ENCODE peak calls at places on chromosomes 1 and 21, in four cellular contexts. H, U, G and L are unnamed samples.

GRCh38 chr1:210364479-210364878 is 35.8 kb downstream of the HHAT start:
- DNase-seq in H (no peak), U (no peak), G (no peak), L (no peak)

GRCh38 chr1:98420376-98421097 is 241.0 kb upstream of the SNX7 start:
- DNase-seq in H (no peak), U (no peak), G (no peak), L (no peak)

GRCh38 chr1:21921100-21921875 is 15.8 kb downstream of the HSPG2 start:
- DNase-seq in H (no peak), U (peak; percentile 88), G (peak; percentile 57), L (no peak)

GRCh38 chr1:219174672-219175564 is 1.2 kb downstream of the LYPLAL1 start:
- DNase-seq in H (no peak), U (peak; percentile 49), G (peak; percentile 45), L (no peak)

GRCh38 chr1:206497363-206497762 is 10.0 kb upstream of the RASSF5 start:
- DNase-seq in H (no peak), U (no peak), G (no peak), L (no peak)

GRCh38 chr1:6459850-6460265 is 6.1 kb downstream of the TNFRSF25 start:
- DNase-seq in H (no peak), U (no peak), G (no peak), L (no peak)

GRCh38 chr1:39395357-39395831 is 96.0 kb upstream of the BMP8A start:
- DNase-seq in H (no peak), U (peak; percentile 21), G (peak; percentile 41), L (peak; percentile 64)

GRCh38 chr1:154548028-154548427 is 10.4 kb downstream of the UBE2Q1 start:
- DNase-seq in H (no peak), U (no peak), G (no peak), L (no peak)

GRCh38 chr21:46454634-46455390 is 3.9 kb upstream of the DIP2A start:
- DNase-seq in H (no peak), U (no peak), G (no peak), L (no peak)

GRCh38 chr1:183210678-183211077 is 24.6 kb downstream of the LAMC2 start:
- DNase-seq in H (no peak), U (no peak), G (no peak), L (no peak)

GRCh38 chr21:33531007-33531406 is 10.9 kb downstream of the GART start:
- DNase-seq in H (no peak), U (no peak), G (no peak), L (no peak)

GRCh38 chr21:21921410-21922232 is 923.4 kb downstream of the NCAM2 start:
- DNase-seq in H (no peak), U (no peak), G (peak; percentile 26), L (no peak)

GRCh38 chr1:87983841-87984240 is 655.2 kb downstream of the LMO4 start:
- DNase-seq in H (no peak), U (no peak), G (no peak), L (no peak)

GRCh38 chr21:41799763-41800162 is 32.9 kb upstream of the RIPK4 start:
- DNase-seq in H (no peak), U (no peak), G (no peak), L (no peak)

GRCh38 chr21:45026833-45027232 is 47.5 kb upstream of the ADARB1 start:
- DNase-seq in H (no peak), U (no peak), G (peak; percentile 48), L (no peak)

GRCh38 chr1:1943834-1944570 is 24.9 kb upstream of the TMEM52 start:
- DNase-seq in H (peak; percentile 85), U (peak; percentile 61), G (peak; percentile 74), L (peak; percentile 64)

GRCh38 chr1:156689960-156690672 is 12.9 kb upstream of the NES start:
- DNase-seq in H (no peak), U (no peak), G (no peak), L (no peak)

GRCh38 chr1:63322944-63323865 is 838 bp downstream of the FOXD3 start:
- DNase-seq in H (peak; percentile 63), U (no peak), G (peak; percentile 43), L (peak; percentile 36)

GRCh38 chr1:156390409-156391144 is 21.6 kb downstream of the RHBG start:
- DNase-seq in H (no peak), U (no peak), G (no peak), L (no peak)

GRCh38 chr1:248842781-248843331 is 4.8 kb downstream of the ZNF672 start:
- DNase-seq in H (no peak), U (no peak), G (no peak), L (no peak)

GRCh38 chr1:234844479-234845031 is 234.6 kb upstream of the IRF2BP2 start:
- DNase-seq in H (no peak), U (no peak), G (no peak), L (no peak)

GRCh38 chr1:237834048-237834447 is 56.7 kb downstream of the ZP4 start:
- DNase-seq in H (no peak), U (no peak), G (no peak), L (no peak)

GRCh38 chr1:15691434-15692032 is 7.4 kb downstream of the PLEKHM2 start:
- DNase-seq in H (no peak), U (no peak), G (no peak), L (no peak)

GRCh38 chr21:44450402-44450801 is 4.9 kb upstream of the LRRC3 start:
- DNase-seq in H (no peak), U (no peak), G (no peak), L (no peak)

GRCh38 chr1:221725683-221726330 is 16.1 kb downstream of the DUSP10 start:
- DNase-seq in H (no peak), U (no peak), G (no peak), L (no peak)

GRCh38 chr1:155967410-155968400 is 10.6 kb downstream of the ARHGEF2 start:
- DNase-seq in H (no peak), U (peak; percentile 69), G (no peak), L (no peak)

GRCh38 chr1:61864501-61864900 is 122.2 kb downstream of the PATJ start:
- DNase-seq in H (no peak), U (no peak), G (no peak), L (no peak)

GRCh38 chr1:48572632-48573258 is 100.7 kb upstream of the SPATA6 start:
- DNase-seq in H (peak; percentile 87), U (peak; percentile 38), G (peak; percentile 49), L (peak; percentile 42)

GRCh38 chr1:26322042-26322331 is 4.2 kb downstream of the CD52 start:
- DNase-seq in H (no peak), U (no peak), G (no peak), L (no peak)

GRCh38 chr1:205015241-205015640 is 27.8 kb upstream of the CNTN2 start:
- DNase-seq in H (no peak), U (no peak), G (no peak), L (no peak)

GRCh38 chr1:234621657-234622335 is 11.8 kb upstream of the IRF2BP2 start:
- DNase-seq in H (no peak), U (no peak), G (no peak), L (no peak)

GRCh38 chr1:231091853-231092301 is 51.8 kb upstream of the FAM89A start:
- DNase-seq in H (peak; percentile 69), U (peak; percentile 40), G (peak; percentile 89), L (peak; percentile 61)

GRCh38 chr1:46687910-46688509 is 16.4 kb downstream of the TEX38 start:
- DNase-seq in H (no peak), U (no peak), G (no peak), L (no peak)

GRCh38 chr1:210558302-210558701 is 229.6 kb downstream of the HHAT start:
- DNase-seq in H (no peak), U (no peak), G (peak; percentile 75), L (no peak)

GRCh38 chr21:26470361-26471115 is 102.5 kb downstream of the CYYR1 start:
- DNase-seq in H (no peak), U (no peak), G (no peak), L (no peak)
- TF ChIP-seq HMGXB4 in H (no peak), U (no peak), G (no peak), L (no peak)

DNA sequence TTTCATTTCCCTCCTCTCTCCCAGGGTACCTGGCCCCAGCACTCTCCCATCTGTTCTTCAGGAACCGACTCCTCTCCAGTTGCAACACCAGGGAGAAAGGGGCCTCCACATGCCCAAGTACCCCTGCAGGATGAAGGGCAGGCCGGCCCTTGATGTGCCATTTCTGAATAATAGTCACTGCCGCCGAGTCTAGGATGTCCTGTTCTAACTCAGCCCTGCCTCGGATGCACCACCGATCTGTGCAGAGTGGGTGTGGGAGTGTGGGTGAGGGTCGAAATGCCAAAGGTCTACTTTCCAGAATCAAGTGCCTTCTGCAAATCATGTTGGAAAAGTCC is 25.4 kb upstream of the SPSB1 start:
- DNase-seq in H (no peak), U (no peak), G (no peak), L (no peak)
- TF ChIP-seq CTCF in H (peak; percentile 1), U (no peak), G (no peak), L (no peak)

GRCh38 chr1:233080286-233080685 is 129.9 kb downstream of the NTPCR start:
- DNase-seq in H (no peak), U (no peak), G (no peak), L (no peak)

GRCh38 chr1:233082778-233083550 is 132.6 kb downstream of the NTPCR start:
- DNase-seq in H (no peak), U (no peak), G (no peak), L (no peak)

GRCh38 chr1:233085566-233085965 is 135.2 kb downstream of the NTPCR start:
- DNase-seq in H (no peak), U (no peak), G (no peak), L (no peak)

GRCh38 chr1:233079586-233079985 is 129.2 kb downstream of the NTPCR start:
- DNase-seq in H (no peak), U (no peak), G (no peak), L (no peak)

GRCh38 chr1:233081686-233082085 is 131.3 kb downstream of the NTPCR start:
- DNase-seq in H (no peak), U (no peak), G (no peak), L (no peak)
- TF ChIP-seq HMGXB4 in H (no peak), U (no peak), G (no peak), L (no peak)

GRCh38 chr1:11524465-11525150 is 45.7 kb downstream of the DISP3 start:
- DNase-seq in H (peak; percentile 2), U (no peak), G (no peak), L (no peak)
- TF ChIP-seq CTCF in H (no peak), U (no peak), G (no peak), L (no peak)

DNA sequence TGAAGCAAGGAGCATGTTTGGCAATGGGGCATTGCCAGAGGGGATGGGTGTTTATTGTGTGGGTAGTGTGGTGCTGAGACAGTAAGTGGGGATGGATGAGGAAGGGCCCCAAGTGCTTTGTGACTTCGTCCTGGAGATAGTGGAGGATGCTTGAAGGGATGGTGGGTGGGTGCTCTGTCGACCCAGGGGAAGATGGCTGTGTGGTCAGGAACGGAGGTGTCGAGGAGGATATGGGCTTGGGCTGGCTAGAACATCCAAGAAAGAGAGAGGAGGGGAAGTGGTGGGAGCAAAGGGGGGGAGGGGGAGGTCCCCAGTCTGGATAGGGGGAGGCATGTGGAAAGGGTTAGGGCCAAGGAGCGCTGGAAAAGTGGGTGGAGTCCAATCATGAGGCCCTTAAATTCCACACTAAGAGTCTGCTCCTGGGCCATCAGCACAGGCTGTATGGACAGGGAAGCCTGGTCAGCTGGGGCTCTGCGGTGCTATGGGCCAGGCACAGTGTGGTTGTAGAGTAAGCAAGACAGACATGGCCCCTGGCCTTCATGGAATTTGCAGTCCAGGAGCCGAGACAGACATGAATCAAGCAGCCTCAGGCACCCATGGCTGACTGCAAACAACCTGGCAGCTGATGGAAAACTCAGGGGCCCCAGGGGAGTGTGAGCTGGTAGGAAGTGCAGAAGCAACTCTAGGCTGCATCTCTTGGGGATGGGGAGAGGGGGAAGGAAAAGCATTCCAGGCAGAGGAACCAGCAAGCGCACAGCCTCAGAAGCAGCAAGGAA is 36.3 kb downstream of the EDN2 start:
- DNase-seq in H (no peak), U (no peak), G (no peak), L (no peak)
- TF ChIP-seq HMGXB4 in H (no peak), U (no peak), G (no peak), L (no peak)